ENCODE peak calls at places on chromosome 3, in five cellular contexts. One of them, this sample, is unnamed.
A peak's percentile ranks its signal among the peaks of the same experiment; 100 is the strongest.

GRCh38 chr3:41198046-41198445 is 1.3 kb upstream of the CTNNB1 start:
- DNase-seq in NCI-H2171 treated with DMSO at 0.1 percent for 48 hours: no peak
- DNase-seq in fibroblast of mammary gland: no peak
- DNase-seq in NCI-H1092 treated with DMSO at 0.1 percent for 48 hours: no peak
- DNase-seq in stimulated activated naive CD8-positive, alpha-beta T cell treated with anti-CD3 and anti-CD28 coated beads, Interleukin-15, Interleukin-2, amounts not matched to agents 100 U/mL and 50 U/mL, for 24 hours: no peak
- DNase-seq in this sample: no peak

GRCh38 chr3:4907647-4908046 is 71.6 kb upstream of the BHLHE40 start:
- DNase-seq in NCI-H2171 treated with DMSO at 0.1 percent for 48 hours: no peak
- DNase-seq in fibroblast of mammary gland: no peak
- DNase-seq in NCI-H1092 treated with DMSO at 0.1 percent for 48 hours: no peak
- DNase-seq in stimulated activated naive CD8-positive, alpha-beta T cell treated with anti-CD3 and anti-CD28 coated beads, Interleukin-15, Interleukin-2, amounts not matched to agents 100 U/mL and 50 U/mL, for 24 hours: no peak
- DNase-seq in this sample: no peak

GRCh38 chr3:37536799-37537311 is 324.8 kb upstream of the CTDSPL start:
- DNase-seq in NCI-H2171 treated with DMSO at 0.1 percent for 48 hours: no peak
- DNase-seq in fibroblast of mammary gland: no peak
- DNase-seq in NCI-H1092 treated with DMSO at 0.1 percent for 48 hours: no peak
- DNase-seq in stimulated activated naive CD8-positive, alpha-beta T cell treated with anti-CD3 and anti-CD28 coated beads, Interleukin-15, Interleukin-2, amounts not matched to agents 100 U/mL and 50 U/mL, for 24 hours: no peak
- DNase-seq in this sample: no peak

GRCh38 chr3:17639765-17640164 is 102.7 kb downstream of the TBC1D5 start:
- DNase-seq in NCI-H2171 treated with DMSO at 0.1 percent for 48 hours: no peak
- DNase-seq in fibroblast of mammary gland: peak; percentile 87
- DNase-seq in NCI-H1092 treated with DMSO at 0.1 percent for 48 hours: no peak
- DNase-seq in stimulated activated naive CD8-positive, alpha-beta T cell treated with anti-CD3 and anti-CD28 coated beads, Interleukin-15, Interleukin-2, amounts not matched to agents 100 U/mL and 50 U/mL, for 24 hours: no peak
- DNase-seq in this sample: no peak

GRCh38 chr3:117477214-117477755 is 767.7 kb downstream of the TUSC7 start:
- DNase-seq in NCI-H2171 treated with DMSO at 0.1 percent for 48 hours: no peak
- DNase-seq in fibroblast of mammary gland: no peak
- DNase-seq in NCI-H1092 treated with DMSO at 0.1 percent for 48 hours: no peak
- DNase-seq in stimulated activated naive CD8-positive, alpha-beta T cell treated with anti-CD3 and anti-CD28 coated beads, Interleukin-15, Interleukin-2, amounts not matched to agents 100 U/mL and 50 U/mL, for 24 hours: no peak
- DNase-seq in this sample: no peak

GRCh38 chr3:10483686-10484345 is 21.6 kb downstream of the ATP2B2 start:
- DNase-seq in NCI-H2171 treated with DMSO at 0.1 percent for 48 hours: no peak
- DNase-seq in fibroblast of mammary gland: no peak
- DNase-seq in NCI-H1092 treated with DMSO at 0.1 percent for 48 hours: no peak
- DNase-seq in stimulated activated naive CD8-positive, alpha-beta T cell treated with anti-CD3 and anti-CD28 coated beads, Interleukin-15, Interleukin-2, amounts not matched to agents 100 U/mL and 50 U/mL, for 24 hours: no peak
- DNase-seq in this sample: no peak

GRCh38 chr3:116442331-116443021 is 2.8 kb downstream of the LSAMP start:
- DNase-seq in NCI-H2171 treated with DMSO at 0.1 percent for 48 hours: no peak
- DNase-seq in fibroblast of mammary gland: no peak
- DNase-seq in NCI-H1092 treated with DMSO at 0.1 percent for 48 hours: no peak
- DNase-seq in stimulated activated naive CD8-positive, alpha-beta T cell treated with anti-CD3 and anti-CD28 coated beads, Interleukin-15, Interleukin-2, amounts not matched to agents 100 U/mL and 50 U/mL, for 24 hours: no peak
- DNase-seq in this sample: no peak

GRCh38 chr3:138594150-138594934 is at the start of gene CEP70:
- DNase-seq in NCI-H2171 treated with DMSO at 0.1 percent for 48 hours: no peak
- DNase-seq in fibroblast of mammary gland: peak; percentile 95
- DNase-seq in NCI-H1092 treated with DMSO at 0.1 percent for 48 hours: no peak
- DNase-seq in stimulated activated naive CD8-positive, alpha-beta T cell treated with anti-CD3 and anti-CD28 coated beads, Interleukin-15, Interleukin-2, amounts not matched to agents 100 U/mL and 50 U/mL, for 24 hours: peak; percentile 93
- DNase-seq in this sample: peak; percentile 96

GRCh38 chr3:44045476-44046275 is 196.0 kb upstream of the TOPAZ1 start:
- DNase-seq in NCI-H2171 treated with DMSO at 0.1 percent for 48 hours: peak; percentile 16
- DNase-seq in fibroblast of mammary gland: no peak
- DNase-seq in NCI-H1092 treated with DMSO at 0.1 percent for 48 hours: peak; percentile 75
- DNase-seq in stimulated activated naive CD8-positive, alpha-beta T cell treated with anti-CD3 and anti-CD28 coated beads, Interleukin-15, Interleukin-2, amounts not matched to agents 100 U/mL and 50 U/mL, for 24 hours: peak; percentile 54
- DNase-seq in this sample: peak; percentile 63

GRCh38 chr3:122025296-122025695 is 3.2 kb upstream of the ILDR1 start:
- DNase-seq in NCI-H2171 treated with DMSO at 0.1 percent for 48 hours: no peak
- DNase-seq in fibroblast of mammary gland: no peak
- DNase-seq in NCI-H1092 treated with DMSO at 0.1 percent for 48 hours: no peak
- DNase-seq in stimulated activated naive CD8-positive, alpha-beta T cell treated with anti-CD3 and anti-CD28 coated beads, Interleukin-15, Interleukin-2, amounts not matched to agents 100 U/mL and 50 U/mL, for 24 hours: no peak
- DNase-seq in this sample: no peak

GRCh38 chr3:149277338-149277813 is 55.7 kb upstream of the CP start:
- DNase-seq in NCI-H2171 treated with DMSO at 0.1 percent for 48 hours: no peak
- DNase-seq in fibroblast of mammary gland: peak; percentile 77
- DNase-seq in NCI-H1092 treated with DMSO at 0.1 percent for 48 hours: no peak
- DNase-seq in stimulated activated naive CD8-positive, alpha-beta T cell treated with anti-CD3 and anti-CD28 coated beads, Interleukin-15, Interleukin-2, amounts not matched to agents 100 U/mL and 50 U/mL, for 24 hours: no peak
- DNase-seq in this sample: no peak

This sample was measured in transverse colon.